ENCODE peak calls at places on chromosomes 16 and 17, in four cellular contexts. F is cardiac muscle cell, Y is fibroblast of lung, P is thoracic aorta. Q is an unnamed sample.

GRCh38 chr17:61312406-61313295 is 87.0 kb upstream of the TBX2 start:
- DNase-seq in Y (no peak), F (peak; percentile 42), P (no peak), Q (no peak)

GRCh38 chr17:79388556-79389295 is 222.1 kb downstream of the RBFOX3 start:
- DNase-seq in P (no peak), F (peak; percentile 82), Y (peak; percentile 11), Q (no peak)

GRCh38 chr17:10772425-10773380 is 31.2 kb downstream of the TMEM238L start:
- DNase-seq in Y (peak; percentile 8), F (peak; percentile 52), P (no peak), Q (no peak)

GRCh38 chr16:47731252-47731651 is 270.1 kb downstream of the PHKB start:
- DNase-seq in P (no peak), F (no peak), Y (peak; percentile 97), Q (peak; percentile 47)

GRCh38 chr17:58332720-58333395 is 4.3 kb upstream of the TSPOAP1 start:
- DNase-seq in Y (no peak), P (no peak), F (no peak), Q (no peak)

GRCh38 chr17:51231999-51232398 is 27.9 kb downstream of the MBTD1 start:
- DNase-seq in F (no peak), Y (no peak), P (no peak), Q (no peak)

GRCh38 chr16:69471121-69471520 is 46.7 kb downstream of the CYB5B start:
- DNase-seq in Y (no peak), P (no peak), F (no peak), Q (no peak)

GRCh38 chr17:311119-311848 is 41.3 kb downstream of the RPH3AL start:
- DNase-seq in F (no peak), P (no peak), Y (no peak), Q (no peak)

GRCh38 chr17:49383048-49383447 is 21.0 kb upstream of the ZNF652 start:
- DNase-seq in Y (no peak), P (no peak), F (no peak), Q (no peak)

GRCh38 chr16:49597796-49598195 is 224.2 kb downstream of the C16orf78 start:
- DNase-seq in Y (no peak), F (no peak), P (no peak), Q (no peak)

GRCh38 chr17:17971431-17972125 is 622 bp downstream of the TOM1L2 start:
- DNase-seq in Y (no peak), F (peak; percentile 45), P (no peak), Q (no peak)

GRCh38 chr17:28918295-28918694 is 15.4 kb upstream of the DHRS13 start:
- DNase-seq in Y (no peak), F (no peak), P (no peak), Q (no peak)

GRCh38 chr17:15944720-15945492 is at the start of gene ADORA2B:
- DNase-seq in P (no peak), Y (peak; percentile 75), F (peak; percentile 84), Q (no peak)

GRCh38 chr17:32461853-32462617 is 17.7 kb downstream of the PSMD11 start:
- DNase-seq in Y (peak; percentile 63), P (no peak), F (peak; percentile 69), Q (no peak)

GRCh38 chr17:7801582-7801981 is 32.4 kb upstream of the KDM6B start:
- DNase-seq in Y (no peak), P (no peak), F (no peak), Q (no peak)

GRCh38 chr16:89142474-89143197 is 28.9 kb upstream of the CDH15 start:
- DNase-seq in Y (peak; percentile 11), F (no peak), P (no peak), Q (no peak)

GRCh38 chr17:31266042-31266441 is 31.0 kb downstream of the OMG start:
- DNase-seq in Y (no peak), F (no peak), P (no peak), Q (no peak)

GRCh38 chr16:84042879-84043485 is 387 bp upstream of the SLC38A8 start:
- DNase-seq in F (peak; percentile 43), P (no peak), Y (no peak), Q (no peak)

GRCh38 chr16:84478172-84478948 is 26.1 kb downstream of the MEAK7 start:
- DNase-seq in Y (peak; percentile 47), F (no peak), P (no peak), Q (peak; percentile 60)

GRCh38 chr16:69166221-69166833 is 20.6 kb upstream of the SNTB2 start:
- DNase-seq in F (peak; percentile 58), Y (peak; percentile 61), P (no peak), Q (no peak)

GRCh38 chr17:67293251-67294203 is 48.5 kb upstream of the HELZ start:
- DNase-seq in F (peak; percentile 64), P (no peak), Y (peak; percentile 50), Q (no peak)

GRCh38 chr16:87348616-87349157 is 31.5 kb upstream of the C16orf95 start:
- DNase-seq in F (no peak), P (no peak), Y (no peak), Q (no peak)

GRCh38 chr17:56891751-56892150 is 22.1 kb downstream of the TRIM25 start:
- DNase-seq in F (no peak), Y (no peak), P (no peak), Q (no peak)

GRCh38 chr16:79042886-79043285 is 557.7 kb downstream of the MAF start:
- DNase-seq in F (no peak), Y (no peak), P (no peak), Q (no peak)

GRCh38 chr16:51276335-51276734 is 125.3 kb upstream of the SALL1 start:
- DNase-seq in Y (no peak), F (no peak), P (no peak), Q (no peak)

GRCh38 chr17:17204041-17204591 is 2.0 kb downstream of the PLD6 start:
- DNase-seq in Y (no peak), P (no peak), F (no peak), Q (no peak)

GRCh38 chr16:9849697-9850245 is 332.5 kb downstream of the GRIN2A start:
- DNase-seq in F (no peak), P (no peak), Y (no peak), Q (no peak)

GRCh38 chr17:164536-165235 is 16.8 kb downstream of the DOC2B start:
- DNase-seq in Y (peak; percentile 14), F (peak; percentile 81), P (no peak), Q (no peak)

GRCh38 chr17:16407911-16408588 is 7.3 kb upstream of the TRPV2 start:
- DNase-seq in Y (peak; percentile 58), P (no peak), F (peak; percentile 71), Q (no peak)

GRCh38 chr17:82311971-82312370 is 5.4 kb downstream of the CD7 start:
- DNase-seq in F (no peak), Y (no peak), P (no peak), Q (no peak)

GRCh38 chr17:9421525-9421924 is 154.1 kb downstream of the STX8 start:
- DNase-seq in F (no peak), Y (no peak), P (no peak), Q (no peak)

GRCh38 chr17:29663155-29663554 is 40.4 kb upstream of the CORO6 start:
- DNase-seq in P (no peak), F (peak; percentile 68), Y (peak; percentile 44), Q (no peak)

GRCh38 chr16:73565263-73565662 is 517.3 kb upstream of the ZFHX3 start:
- DNase-seq in F (peak; percentile 41), P (no peak), Y (peak; percentile 29), Q (no peak)

GRCh38 chr16:10608687-10609409 is 28.4 kb upstream of the EMP2 start:
- DNase-seq in Y (peak; percentile 42), P (no peak), F (peak; percentile 38), Q (no peak)

GRCh38 chr17:1039511-1040215 is 42.7 kb downstream of the TIMM22 start:
- DNase-seq in P (no peak), Y (no peak), F (no peak), Q (no peak)

GRCh38 chr17:54901230-54901847 is 687 bp downstream of the TOM1L1 start:
- DNase-seq in Y (peak; percentile 68), F (no peak), P (no peak), Q (no peak)

GRCh38 chr17:48335858-48336500 is 94.0 kb downstream of the SKAP1 start:
- DNase-seq in P (no peak), Y (peak; percentile 83), F (peak; percentile 53), Q (peak; percentile 4)

GRCh38 chr17:5759501-5759925 is 175.2 kb upstream of the NLRP1 start:
- DNase-seq in Y (no peak), F (no peak), P (no peak), Q (no peak)

GRCh38 chr16:81003064-81003463 is 3.6 kb downstream of the CMC2 start:
- DNase-seq in F (no peak), Y (no peak), P (no peak), Q (no peak)

GRCh38 chr17:40287494-40288369 is at the start of gene CDC6:
- DNase-seq in F (peak; percentile 99), Y (peak; percentile 99), P (peak; percentile 94), Q (peak; percentile 96)
- TF ChIP-seq CTCF in F (no peak), Y (no peak), P (no peak), Q (no peak)

GRCh38 chr17:45314761-45315549 is 1.9 kb downstream of the MAP3K14 start:
- DNase-seq in Y (no peak), F (no peak), P (no peak), Q (no peak)
- H3K4me3 ChIP-seq in Y (peak overlapping the region; percentile 52), F (no peak overlapping the region), P (peak overlapping the region; percentile 78), Q (peak overlapping the region; percentile 92)

GRCh38 chr17:72561266-72561665 is 440.4 kb downstream of the SOX9 start:
- DNase-seq in F (no peak), P (no peak), Y (no peak), Q (no peak)

GRCh38 chr17:72561680-72562079 is 440.9 kb downstream of the SOX9 start:
- DNase-seq in P (no peak), F (no peak), Y (no peak), Q (no peak)

GRCh38 chr17:72560303-72561247 is 439.8 kb downstream of the SOX9 start:
- DNase-seq in F (peak; percentile 66), P (no peak), Y (peak; percentile 57), Q (no peak)

GRCh38 chr17:72556944-72557826 is 436.4 kb downstream of the SOX9 start:
- DNase-seq in P (no peak), Y (peak; percentile 56), F (peak; percentile 86), Q (no peak)

DNA sequence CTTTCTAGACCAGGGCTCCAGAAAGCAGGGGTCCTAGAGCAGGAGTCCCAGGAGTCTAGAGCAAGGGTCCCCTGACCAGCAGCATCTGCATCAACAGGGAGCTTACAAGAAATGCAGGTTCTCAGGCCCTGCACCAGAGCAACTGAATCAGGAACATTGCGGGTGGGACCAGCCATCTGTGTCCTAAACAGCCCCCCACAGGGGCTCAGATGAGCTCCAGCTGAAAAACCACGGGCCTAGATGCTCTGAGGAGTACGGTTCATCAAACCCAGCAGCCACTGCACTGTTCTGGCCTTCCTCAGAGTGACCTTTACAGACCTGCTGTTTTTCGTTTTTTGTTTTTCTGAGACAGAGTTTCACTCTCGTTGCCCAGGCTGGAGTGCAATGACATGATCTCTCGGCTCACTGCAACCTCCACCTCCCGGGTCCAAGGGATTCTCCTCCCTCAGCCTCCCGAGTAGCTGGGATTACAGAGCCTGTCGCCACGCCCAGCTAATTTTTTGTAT is 438.2 kb downstream of the SOX9 start:
- DNase-seq in Y (no peak), P (no peak), F (no peak), Q (no peak)
- H3K27me3 ChIP-seq in Y (no peaks in the 10 kb centered on the region), P (no peaks in the 10 kb centered on the region), F (no peaks in the 10 kb centered on the region), Q (no peaks in the 10 kb centered on the region)

GRCh38 chr16:85563515-85564276 is 49.4 kb upstream of the GSE1 start:
- DNase-seq in Y (peak; percentile 79), P (no peak), F (no peak), Q (no peak)
- TF ChIP-seq CTCF in Y (peak; percentile 17), P (no peak), F (no peak), Q (no peak)

Q was measured in BJ.